ENCODE peak calls at places on chromosomes 7 and 10, in nine cellular contexts. S, L, J, H, W, C, F, Q and N are unnamed samples.

GRCh38 chr7:106891545-106892410 is 26.7 kb downstream of the PIK3CG start:
- DNase-seq in J (no peak), H (no peak), Q (no peak), C (no peak), W (no peak), F (no peak), L (no peak), S (no peak), N (no peak)

GRCh38 chr10:98323221-98324164 is 55.5 kb upstream of the LOXL4 start:
- DNase-seq in W (peak; percentile 83), L (peak; percentile 89), S (peak; percentile 98), Q (peak; percentile 44), C (peak; percentile 74), F (no peak), H (peak; percentile 99), J (no peak), N (peak; percentile 91)

GRCh38 chr7:14047709-14048399 is 58.4 kb upstream of the ETV1 start:
- DNase-seq in S (no peak), C (no peak), Q (no peak), J (no peak), W (no peak), L (no peak), F (no peak), H (no peak), N (no peak)

GRCh38 chr10:8374334-8374733 is 319.8 kb downstream of the GATA3 start:
- DNase-seq in L (no peak), J (no peak), H (no peak), F (no peak), W (no peak), S (no peak), Q (no peak), C (no peak), N (no peak)

GRCh38 chr10:924524-924859 is 7.0 kb downstream of the LARP4B start:
- DNase-seq in S (no peak), Q (no peak), C (no peak), F (no peak), L (no peak), H (no peak), J (no peak), W (no peak), N (no peak)

GRCh38 chr10:113020838-113021237 is 70.8 kb downstream of the TCF7L2 start:
- DNase-seq in W (no peak), Q (no peak), F (no peak), J (no peak), H (no peak), L (no peak), C (no peak), S (no peak), N (no peak)

GRCh38 chr7:30663414-30663813 is 18.8 kb downstream of the CRHR2 start:
- DNase-seq in L (no peak), S (no peak), H (no peak), W (no peak), Q (no peak), F (peak; percentile 45), J (no peak), C (no peak), N (no peak)

GRCh38 chr7:151794508-151795167 is 82.3 kb downstream of the PRKAG2 start:
- DNase-seq in L (no peak), F (peak; percentile 70), S (peak; percentile 10), J (no peak), W (no peak), Q (no peak), H (no peak), C (peak; percentile 38), N (no peak)

GRCh38 chr7:133135451-133135850 is 53.6 kb upstream of the CHCHD3 start:
- DNase-seq in W (no peak), F (no peak), J (no peak), L (no peak), S (peak; percentile 2), H (no peak), C (peak; percentile 7), Q (no peak), N (peak; percentile 30)

GRCh38 chr7:109529712-109530111 is 960.0 kb downstream of the DNAJB9 start:
- DNase-seq in F (no peak), W (no peak), C (no peak), J (no peak), H (no peak), L (no peak), S (no peak), Q (no peak), N (no peak)

GRCh38 chr7:139842414-139843210 is 13.5 kb downstream of the TBXAS1 start:
- DNase-seq in C (peak; percentile 48), S (peak; percentile 62), F (no peak), J (no peak), Q (no peak), H (no peak), W (no peak), L (no peak), N (no peak)

DNA sequence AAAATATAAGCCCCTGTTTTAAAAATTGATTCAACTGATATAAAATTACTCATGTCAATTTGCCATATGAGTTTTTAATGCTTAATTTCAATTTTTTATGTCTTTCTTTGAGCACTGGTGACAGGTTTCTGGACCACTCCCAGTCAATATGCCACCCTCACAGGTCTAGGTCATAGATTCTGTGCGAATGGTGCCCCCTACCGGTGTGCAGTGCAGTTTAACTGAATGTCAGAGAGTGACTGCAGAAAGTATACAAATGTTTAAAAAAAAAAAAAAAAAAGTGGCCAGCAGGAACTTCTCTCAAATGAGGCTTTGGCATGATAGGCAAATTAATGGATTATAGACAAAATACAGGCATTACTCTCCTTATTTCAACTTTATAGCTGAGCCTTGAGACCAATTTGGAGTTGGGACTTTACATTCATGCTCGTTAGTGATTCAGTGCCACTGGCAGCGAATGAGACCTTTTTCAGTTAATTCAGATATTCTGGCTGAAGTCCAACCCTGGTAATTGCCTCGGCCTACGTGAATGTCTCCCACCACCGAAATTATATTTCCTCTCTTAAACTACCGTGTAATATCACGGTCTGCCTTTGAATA is 427.6 kb downstream of the PHTF2 start:
- DNase-seq in F (no peak), S (peak; percentile 45), C (peak; percentile 6), L (no peak), Q (peak; percentile 37), J (no peak), W (peak; percentile 22), H (no peak), N (peak; percentile 56)
- TF ChIP-seq CTCF in F (no peak), S (peak; percentile 52), C (peak; percentile 32), L (peak; percentile 14), Q (peak; percentile 44), J (no peak), W (peak; percentile 44), H (peak; percentile 58), N (peak; percentile 54)

GRCh38 chr7:40299097-40299496 is 164.3 kb downstream of the SUGCT start:
- DNase-seq in C (peak; percentile 79), Q (peak; percentile 3), W (no peak), H (peak; percentile 88), S (peak; percentile 74), L (no peak), F (no peak), J (no peak), N (peak; percentile 87)
- H3K4me3 ChIP-seq in C (no peak overlapping the region), Q (no peak overlapping the region), W (no peak overlapping the region), H (no peak overlapping the region), S (no peak overlapping the region), L (no peak overlapping the region), F (no peak overlapping the region), J (no peak overlapping the region), N (no peak overlapping the region)

GRCh38 chr7:45922810-45923209 is 1.7 kb upstream of the IGFBP3 start:
- DNase-seq in S (no peak), J (no peak), F (no peak), L (no peak), C (no peak), Q (no peak), W (no peak), H (no peak), N (no peak)

GRCh38 chr7:45921381-45921698 is 268 bp upstream of the IGFBP3 start:
- DNase-seq in W (no peak), J (no peak), C (no peak), H (no peak), Q (no peak), F (no peak), S (no peak), L (no peak), N (no peak)

GRCh38 chr7:45920543-45921380 is at the start of gene IGFBP3:
- DNase-seq in F (no peak), W (no peak), Q (peak; percentile 84), C (peak; percentile 63), L (no peak), J (peak; percentile 28), H (no peak), S (peak; percentile 69), N (peak; percentile 57)

GRCh38 chr7:45923290-45923689 is 2.2 kb upstream of the IGFBP3 start:
- DNase-seq in S (peak; percentile 72), W (no peak), Q (peak; percentile 88), L (no peak), F (peak; percentile 86), H (no peak), C (peak; percentile 84), J (peak; percentile 59), N (peak; percentile 81)

GRCh38 chr7:45921699-45922519 is 837 bp upstream of the IGFBP3 start:
- DNase-seq in L (no peak), W (peak; percentile 44), J (no peak), C (peak; percentile 83), S (peak; percentile 75), H (no peak), F (no peak), Q (peak; percentile 78), N (peak; percentile 78)
- TF ChIP-seq CTCF in L (peak; percentile 87), W (peak; percentile 84), J (no peak), C (peak; percentile 99), S (peak; percentile 99), H (peak; percentile 99), F (peak; percentile 73), Q (peak; percentile 94), N (peak; percentile 99)

DNA sequence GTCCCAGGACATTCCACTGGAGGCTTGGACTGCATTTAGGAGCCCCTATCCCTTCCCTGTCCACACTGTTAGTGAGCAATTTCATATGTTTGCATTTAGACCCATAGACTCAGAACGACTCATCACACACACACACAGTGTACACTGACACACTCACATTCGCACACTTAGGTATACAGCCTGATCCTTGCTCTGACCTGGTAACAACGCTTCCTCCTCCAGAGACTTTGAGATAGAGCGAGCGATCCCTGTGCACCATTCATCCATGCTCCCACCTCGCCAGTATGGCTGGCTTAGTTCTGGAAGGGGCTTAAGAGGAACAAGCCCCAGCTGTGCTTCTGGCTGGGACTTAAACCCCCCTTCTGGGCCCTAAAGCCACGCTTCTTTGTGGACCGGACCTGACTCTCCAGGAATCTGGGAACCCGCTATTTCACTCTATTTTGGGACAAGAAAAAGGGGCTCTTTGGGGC is 905 bp upstream of the HOXA13 start:
- DNase-seq in F (no peak), W (no peak), H (no peak), S (no peak), C (no peak), Q (no peak), J (no peak), L (no peak), N (no peak)
- H3K4me3 ChIP-seq in F (peak overlapping the region; percentile 32), W (peak overlapping the region; percentile 70), H (peak overlapping the region; percentile 55), S (no peak overlapping the region), C (no peak overlapping the region), Q (peak overlapping the region; percentile 57), J (no peak overlapping the region), L (peak overlapping the region; percentile 65), N (no peak overlapping the region)

DNA sequence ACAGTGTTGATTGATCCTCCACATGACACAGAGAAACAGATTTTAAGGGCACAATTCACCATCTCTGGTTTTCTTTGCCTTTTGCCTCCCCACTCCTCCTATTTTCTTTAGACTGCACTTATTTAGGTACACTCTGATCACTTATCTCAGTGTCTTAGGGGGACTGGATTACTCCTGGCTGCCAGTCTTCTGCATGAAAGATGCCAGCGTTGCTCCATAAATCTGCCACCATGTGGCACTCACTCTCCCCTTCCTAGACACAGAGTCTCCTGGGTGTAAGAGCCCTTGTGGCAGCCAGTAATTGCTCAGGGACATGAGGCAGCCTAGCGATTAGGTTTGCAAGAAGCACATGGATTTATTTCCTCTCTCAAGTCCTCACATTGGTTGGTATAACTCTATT is 34.5 kb upstream of the RBM20 start:
- DNase-seq in Q (no peak), F (no peak), J (no peak), S (no peak), H (no peak), W (peak; percentile 15), C (no peak), L (no peak), N (no peak)
- TF ChIP-seq CTCF in Q (no peak), F (no peak), J (no peak), S (no peak), H (no peak), W (peak; percentile 53), C (no peak), L (no peak), N (no peak)